ENCODE peak calls at places on chromosomes 11 and 22, in nine cellular contexts. T is fibroblast of pulmonary artery; H is neuronal stem cell; Z is activated T-cell treated with anti-CD3 and anti-CD28 coated beads for 24 hours; V is CD8-positive, alpha-beta T cell; L is type B pancreatic cell; N is smooth muscle cell of the brain vasculature; C is activated CD8-positive, alpha-beta memory T cell treated with anti-CD3 and anti-CD28 coated beads for 48 hours; X is A172. I is an unnamed sample.

GRCh38 chr11:101765932-101766331 is 148.9 kb upstream of the CEP126 start:
- DNase-seq in N (no peak), T (no peak), H (no peak), V (no peak), X (no peak), L (no peak), Z (no peak), C (no peak), I (no peak)

GRCh38 chr11:63761173-63761572 is 7.4 kb downstream of the ZFTA start:
- DNase-seq in T (no peak), C (no peak), N (no peak), V (no peak), L (no peak), Z (no peak), H (peak; percentile 42), X (no peak), I (no peak)

GRCh38 chr11:13009476-13009920 is 382 bp downstream of the RASSF10 start:
- DNase-seq in T (no peak), C (no peak), H (peak; percentile 48), V (no peak), L (peak; percentile 68), X (no peak), Z (no peak), N (no peak), I (no peak)

GRCh38 chr11:34495724-34496377 is 17.7 kb downstream of the ELF5 start:
- DNase-seq in X (peak; percentile 22), V (no peak), H (no peak), N (peak; percentile 83), L (no peak), T (no peak), C (no peak), Z (no peak), I (no peak)

GRCh38 chr22:37345863-37346514 is 63.7 kb downstream of the CYTH4 start:
- DNase-seq in V (no peak), H (no peak), L (no peak), X (peak; percentile 78), N (no peak), C (no peak), T (peak; percentile 96), Z (no peak), I (peak; percentile 97)

GRCh38 chr22:44088976-44089570 is 65.0 kb downstream of the PARVB start:
- DNase-seq in H (no peak), L (no peak), Z (no peak), C (no peak), V (no peak), T (peak; percentile 18), N (no peak), X (peak; percentile 55), I (peak; percentile 22)

GRCh38 chr11:63802637-63803414 is 10.4 kb upstream of the SPINDOC start:
- DNase-seq in H (peak; percentile 57), X (peak; percentile 46), V (no peak), Z (no peak), T (peak; percentile 72), N (no peak), C (no peak), L (no peak), I (peak; percentile 57)

GRCh38 chr11:2837096-2837601 is 48.4 kb downstream of the CDKN1C start:
- DNase-seq in C (no peak), N (no peak), T (peak; percentile 21), Z (no peak), L (no peak), V (no peak), H (peak; percentile 50), X (peak; percentile 66), I (peak; percentile 11)

GRCh38 chr22:50274311-50274710 is 4.1 kb upstream of the MAPK11 start:
- DNase-seq in N (no peak), C (no peak), H (no peak), L (no peak), V (no peak), Z (peak; percentile 32), X (no peak), T (peak; percentile 67), I (peak; percentile 54)

GRCh38 chr11:65150513-65151271 is 16.4 kb upstream of the SYVN1 start:
- DNase-seq in H (no peak), T (peak; percentile 71), C (no peak), N (peak; percentile 67), V (no peak), Z (no peak), L (no peak), X (peak; percentile 94), I (peak; percentile 86)

GRCh38 chr11:45485070-45485716 is 180.2 kb downstream of the CHST1 start:
- DNase-seq in V (no peak), C (no peak), L (no peak), X (no peak), H (no peak), N (no peak), Z (no peak), T (no peak), I (no peak)

GRCh38 chr11:19121646-19122045 is 4.7 kb downstream of the ZDHHC13 start:
- DNase-seq in N (no peak), H (no peak), X (no peak), C (no peak), L (no peak), V (no peak), Z (no peak), T (no peak), I (peak; percentile 4)

GRCh38 chr11:102047305-102047924 is at the start of gene CFAP300:
- DNase-seq in C (peak; percentile 13), V (peak; percentile 16), T (peak; percentile 80), N (peak; percentile 31), H (peak; percentile 55), X (peak; percentile 55), L (peak; percentile 84), Z (peak; percentile 35), I (peak; percentile 33)